ENCODE peak calls at places on chromosomes 11 and 22, in six cellular contexts. J, Y, V, A, G and K are unnamed samples.
A peak's percentile ranks its signal among the peaks of the same experiment; 100 is the strongest.

GRCh38 chr22:37310815-37311595 is 28.7 kb downstream of the CYTH4 start:
- DNase-seq in G (peak; percentile 80), Y (no peak), V (no peak), A (no peak), J (no peak), K (no peak)

GRCh38 chr22:29726512-29727247 is 6.9 kb downstream of the CABP7 start:
- DNase-seq in A (no peak), V (peak; percentile 14), G (no peak), Y (no peak), J (peak; percentile 32), K (no peak)

GRCh38 chr11:326842-327580 is 6.4 kb upstream of the IFITM3 start:
- DNase-seq in A (peak; percentile 84), J (peak; percentile 38), Y (peak; percentile 64), G (peak; percentile 83), V (no peak), K (peak; percentile 84)

GRCh38 chr11:10443152-10443551 is 11.9 kb upstream of the AMPD3 start:
- DNase-seq in V (no peak), J (no peak), A (no peak), Y (no peak), G (no peak), K (no peak)

GRCh38 chr11:12216542-12217422 is 106.4 kb downstream of the MICAL2 start:
- DNase-seq in Y (no peak), G (no peak), A (peak; percentile 37), J (peak; percentile 81), V (peak; percentile 51), K (no peak)

GRCh38 chr11:12285106-12285505 is 92.3 kb upstream of the PARVA start:
- DNase-seq in V (peak; percentile 97), G (peak; percentile 24), A (no peak), Y (no peak), J (peak; percentile 99), K (no peak)

GRCh38 chr11:71454470-71455113 is 1.6 kb downstream of the NADSYN1 start:
- DNase-seq in Y (no peak), A (no peak), V (no peak), G (no peak), J (no peak), K (no peak)

GRCh38 chr11:94199367-94200130 is 70.9 kb downstream of the PANX1 start:
- DNase-seq in Y (no peak), A (no peak), G (no peak), J (peak; percentile 23), V (no peak), K (no peak)

GRCh38 chr22:18070041-18070440 is 7.7 kb upstream of the PEX26 start:
- DNase-seq in Y (no peak), J (no peak), A (no peak), V (no peak), G (no peak), K (no peak)

GRCh38 chr11:110522456-110522855 is 92.7 kb downstream of the FDX1 start:
- DNase-seq in G (peak; percentile 47), Y (no peak), J (peak; percentile 14), V (peak; percentile 69), A (no peak), K (no peak)

GRCh38 chr11:64599698-64600211 is 8.7 kb downstream of the SLC22A12 start:
- DNase-seq in A (no peak), Y (no peak), J (no peak), G (no peak), V (no peak), K (no peak)

GRCh38 chr11:88175004-88175706 is at the start of gene RAB38:
- DNase-seq in A (peak; percentile 20), G (no peak), J (peak; percentile 43), Y (no peak), V (no peak), K (peak; percentile 27)

GRCh38 chr11:123822591-123822990 is 16.4 kb upstream of the OR6M1 start:
- DNase-seq in A (no peak), J (peak; percentile 23), V (no peak), G (no peak), Y (no peak), K (no peak)

GRCh38 chr11:74749127-74749964 is 697 bp downstream of the RNF169 start:
- DNase-seq in V (peak; percentile 64), A (peak; percentile 62), Y (peak; percentile 57), G (peak; percentile 65), J (peak; percentile 53), K (peak; percentile 77)

GRCh38 chr11:117528061-117528780 is 200.6 kb downstream of the CEP164 start:
- DNase-seq in V (no peak), A (no peak), Y (no peak), G (no peak), J (peak; percentile 18), K (no peak)

GRCh38 chr11:131447268-131447667 is 76.9 kb downstream of the NTM start:
- DNase-seq in J (no peak), G (no peak), A (no peak), V (no peak), Y (no peak), K (no peak)

GRCh38 chr11:12642040-12642439 is 32.2 kb upstream of the TEAD1 start:
- DNase-seq in J (peak; percentile 77), G (no peak), Y (no peak), A (no peak), V (peak; percentile 32), K (no peak)

GRCh38 chr11:120129570-120129969 is 8.3 kb downstream of the TRIM29 start:
- DNase-seq in Y (no peak), J (no peak), A (no peak), G (no peak), V (no peak), K (no peak)

GRCh38 chr22:37801946-37802309 is 5.8 kb upstream of the GCAT start:
- DNase-seq in A (no peak), Y (no peak), V (no peak), J (no peak), G (no peak), K (no peak)

GRCh38 chr11:119368121-119369034 is 13.1 kb downstream of the USP2 start:
- DNase-seq in A (peak; percentile 83), V (no peak), G (no peak), Y (no peak), J (peak; percentile 23), K (no peak)

GRCh38 chr11:12512132-12512531 is 134.8 kb downstream of the PARVA start:
- DNase-seq in Y (no peak), G (no peak), J (no peak), V (no peak), A (no peak), K (no peak)